ENCODE peak calls at places on chromosome 3, in four cellular contexts. W, I, K and H are unnamed samples.

GRCh38 chr3:145088917-145089316 is 1072.1 kb downstream of the PLOD2 start:
- DNase-seq in I (no peak), W (no peak), K (no peak), H (no peak)

GRCh38 chr3:192835818-192836468 is 81.7 kb downstream of the MB21D2 start:
- DNase-seq in K (no peak), I (no peak), W (no peak), H (peak; percentile 24)

GRCh38 chr3:50649451-50649931 is 25.2 kb upstream of the DOCK3 start:
- DNase-seq in K (no peak), W (no peak), I (no peak), H (no peak)

GRCh38 chr3:39453134-39453533 is 14.3 kb upstream of the MOBP start:
- DNase-seq in I (no peak), W (no peak), K (no peak), H (no peak)

GRCh38 chr3:40765884-40766283 is 241.1 kb downstream of the ZNF621 start:
- DNase-seq in I (no peak), K (no peak), W (no peak), H (no peak)

GRCh38 chr3:78140274-78140673 is 1100.4 kb downstream of the ROBO2 start:
- DNase-seq in K (no peak), W (no peak), I (no peak), H (no peak)

GRCh38 chr3:99789322-99789721 is 28.3 kb upstream of the CMSS1 start:
- DNase-seq in W (no peak), I (no peak), K (peak; percentile 12), H (peak; percentile 79)

GRCh38 chr3:72245183-72245811 is 460.3 kb upstream of the PROK2 start:
- DNase-seq in W (no peak), I (peak; percentile 92), K (no peak), H (no peak)

GRCh38 chr3:5505997-5506396 is 318.5 kb downstream of the EDEM1 start:
- DNase-seq in W (no peak), K (no peak), I (no peak), H (no peak)

GRCh38 chr3:15638891-15639262 is 37.3 kb downstream of the BTD start:
- DNase-seq in I (no peak), W (no peak), K (no peak), H (no peak)

GRCh38 chr3:196517919-196518318 is 2.8 kb upstream of the SMCO1 start:
- DNase-seq in W (no peak), K (no peak), I (no peak), H (no peak)

GRCh38 chr3:135891121-135891520 is 74.4 kb upstream of the PPP2R3A start:
- DNase-seq in I (no peak), K (no peak), W (no peak), H (no peak)

GRCh38 chr3:135907422-135908165 is 57.9 kb upstream of the PPP2R3A start:
- DNase-seq in W (no peak), K (no peak), I (no peak), H (no peak)

GRCh38 chr3:71504250-71505036 is 79.1 kb downstream of the FOXP1 start:
- DNase-seq in I (no peak), K (no peak), W (no peak), H (no peak)

GRCh38 chr3:69172058-69172457 is 49.7 kb upstream of the LMOD3 start:
- DNase-seq in I (no peak), K (no peak), W (no peak), H (no peak)

GRCh38 chr3:95673215-95673614 is 1141.2 kb upstream of the EPHA6 start:
- DNase-seq in W (no peak), I (no peak), K (no peak), H (no peak)

GRCh38 chr3:53696401-53697172 is 149.6 kb downstream of the CHDH start:
- DNase-seq in W (no peak), K (no peak), I (no peak), H (no peak)

GRCh38 chr3:77150028-77150427 is 110.1 kb downstream of the ROBO2 start:
- DNase-seq in W (no peak), I (no peak), K (no peak), H (no peak)

GRCh38 chr3:181066688-181067087 is 77.2 kb upstream of the DNAJC19 start:
- DNase-seq in I (no peak), K (no peak), W (no peak), H (no peak)

GRCh38 chr3:178325330-178325729 is 210.9 kb upstream of the KCNMB2 start:
- DNase-seq in I (no peak), K (no peak), W (no peak), H (peak; percentile 62)

GRCh38 chr3:186077466-186077865 is 31.4 kb downstream of the ETV5 start:
- DNase-seq in I (no peak), K (no peak), W (no peak), H (no peak)

GRCh38 chr3:160837394-160837975 is 81.5 kb downstream of the PPM1L start:
- DNase-seq in K (no peak), W (no peak), I (no peak), H (peak; percentile 93)

GRCh38 chr3:86748015-86748414 is 242.9 kb downstream of the VGLL3 start:
- DNase-seq in I (no peak), K (no peak), W (no peak), H (no peak)

GRCh38 chr3:150293401-150294001 is 114.6 kb upstream of the TSC22D2 start:
- DNase-seq in I (no peak), K (no peak), W (no peak), H (no peak)

GRCh38 chr3:169661567-169662214 is 1.8 kb downstream of the MECOM start:
- DNase-seq in K (no peak), I (peak; percentile 68), W (no peak), H (no peak)

GRCh38 chr3:23728651-23729117 is 77.1 kb upstream of the UBE2E1 start:
- DNase-seq in I (no peak), K (no peak), W (no peak), H (no peak)

GRCh38 chr3:23385327-23385726 is 182.2 kb downstream of the UBE2E2 start:
- DNase-seq in K (no peak), W (no peak), I (no peak), H (no peak)